ENCODE peak calls at places on chromosomes 5 and 9, in seven cellular contexts. One of them, this sample, is unnamed. For H4K20me1 and H3K9me3, the result is how much of the 10 kb centered on the place peaks cover.

GRCh38 chr9:109742759-109743388 is 37.1 kb upstream of the PALM2AKAP2 start:
- DNase-seq in IMR-90: no peak
- DNase-seq in H9: no peak
- DNase-seq in OCI-LY7: no peak
- DNase-seq in HCT116: no peak
- DNase-seq in PC-3: no peak
- DNase-seq in mammary epithelial cell: no peak
- DNase-seq in this sample: peak

GRCh38 chr9:34484678-34485077 is 26.1 kb downstream of the DNAI1 start:
- DNase-seq in H9: no peak
- DNase-seq in HCT116: no peak
- DNase-seq in OCI-LY7: no peak
- DNase-seq in IMR-90: no peak
- DNase-seq in mammary epithelial cell: no peak
- DNase-seq in PC-3: peak
- DNase-seq in this sample: no peak

GRCh38 chr5:126402591-126402990 is 20.6 kb upstream of the GRAMD2B start:
- DNase-seq in OCI-LY7: no peak
- DNase-seq in PC-3: no peak
- DNase-seq in H9: no peak
- DNase-seq in HCT116: no peak
- DNase-seq in IMR-90: no peak
- DNase-seq in mammary epithelial cell: no peak
- DNase-seq in this sample: no peak

GRCh38 chr5:33641722-33642505 is 201.1 kb downstream of the TARS1 start:
- DNase-seq in OCI-LY7: no peak
- DNase-seq in mammary epithelial cell: peak
- DNase-seq in IMR-90: peak
- DNase-seq in PC-3: peak
- DNase-seq in HCT116: no peak
- DNase-seq in H9: no peak
- DNase-seq in this sample: peak

GRCh38 chr5:106880656-106881055 is 790.1 kb downstream of the EFNA5 start:
- DNase-seq in PC-3: peak
- DNase-seq in IMR-90: no peak
- DNase-seq in HCT116: peak
- DNase-seq in mammary epithelial cell: peak
- DNase-seq in H9: no peak
- DNase-seq in OCI-LY7: no peak
- DNase-seq in this sample: no peak

GRCh38 chr5:138372653-138373052 is 20.2 kb downstream of the KDM3B start:
- DNase-seq in HCT116: no peak
- DNase-seq in mammary epithelial cell: no peak
- DNase-seq in H9: no peak
- DNase-seq in OCI-LY7: no peak
- DNase-seq in IMR-90: no peak
- DNase-seq in PC-3: no peak
- DNase-seq in this sample: no peak

GRCh38 chr9:108291586-108291932 is 564.2 kb downstream of the ACTL7B start:
- DNase-seq in H9: no peak
- DNase-seq in OCI-LY7: no peak
- DNase-seq in IMR-90: no peak
- DNase-seq in mammary epithelial cell: no peak
- DNase-seq in PC-3: no peak
- DNase-seq in HCT116: no peak
- DNase-seq in this sample: no peak

GRCh38 chr5:34022131-34022705 is 14.4 kb upstream of the AMACR start:
- DNase-seq in IMR-90: peak
- DNase-seq in OCI-LY7: no peak
- DNase-seq in HCT116: no peak
- DNase-seq in mammary epithelial cell: peak
- DNase-seq in H9: no peak
- DNase-seq in PC-3: peak
- DNase-seq in this sample: peak

GRCh38 chr9:35553670-35554543 is 51.2 kb upstream of the TESK1 start:
- DNase-seq in PC-3: peak
- DNase-seq in IMR-90: peak
- DNase-seq in H9: peak
- DNase-seq in HCT116: peak
- DNase-seq in OCI-LY7: peak
- DNase-seq in mammary epithelial cell: peak
- DNase-seq in this sample: peak

GRCh38 chr9:8649157-8649556 is 849.6 kb upstream of the DMAC1 start:
- DNase-seq in HCT116: no peak
- DNase-seq in OCI-LY7: no peak
- DNase-seq in IMR-90: no peak
- DNase-seq in H9: no peak
- DNase-seq in PC-3: no peak
- DNase-seq in mammary epithelial cell: no peak
- DNase-seq in this sample: peak

DNA sequence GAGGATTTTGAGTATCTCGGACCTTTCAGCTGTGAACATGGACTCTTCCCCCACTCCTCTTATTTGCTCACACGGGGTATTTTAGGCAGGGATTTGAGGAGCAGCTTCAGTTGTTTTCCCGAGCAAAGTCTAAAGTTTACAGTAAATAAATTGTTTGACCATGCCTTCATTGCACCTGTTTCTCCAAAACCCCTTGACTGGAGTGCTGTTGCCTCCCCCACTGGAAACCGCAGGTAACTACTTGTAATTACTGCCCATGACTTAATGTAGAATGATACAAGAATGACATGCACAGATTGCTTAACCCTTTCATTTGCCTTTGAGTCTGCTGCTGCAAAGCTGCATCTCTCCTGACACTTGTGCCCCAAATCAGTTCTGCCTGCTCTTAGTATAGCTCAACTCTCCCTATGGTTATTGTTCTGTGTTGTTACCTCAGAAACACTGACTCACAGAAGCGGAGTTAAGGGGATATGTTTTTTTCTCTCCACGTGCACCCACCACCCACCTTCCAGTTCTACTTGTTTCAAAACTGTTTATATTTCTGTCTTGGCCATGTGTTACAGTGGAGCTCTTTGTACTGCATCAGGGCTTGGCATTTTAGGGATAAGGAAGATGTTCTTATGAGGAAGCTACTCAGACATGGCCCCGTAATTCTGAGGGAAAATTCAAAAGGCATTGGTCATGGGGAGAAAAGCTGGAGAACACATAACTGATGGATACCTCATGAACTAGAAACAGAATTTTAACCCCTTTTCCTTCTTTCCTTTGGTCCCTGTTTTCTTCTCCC is 2.2 kb downstream of the ADRB2 start:
- DNase-seq in HCT116: no peak
- DNase-seq in H9: no peak
- DNase-seq in mammary epithelial cell: peak
- DNase-seq in OCI-LY7: peak
- DNase-seq in IMR-90: peak
- DNase-seq in PC-3: peak
- DNase-seq in this sample: peak
- TF ChIP-seq CTCF in HCT116: no peak
- TF ChIP-seq CTCF in H9: peak
- TF ChIP-seq CTCF in mammary epithelial cell: peak
- TF ChIP-seq CTCF in OCI-LY7: peak
- TF ChIP-seq CTCF in IMR-90: no peak
- TF ChIP-seq CTCF in PC-3: peak
- TF ChIP-seq CTCF in this sample: no peak

DNA sequence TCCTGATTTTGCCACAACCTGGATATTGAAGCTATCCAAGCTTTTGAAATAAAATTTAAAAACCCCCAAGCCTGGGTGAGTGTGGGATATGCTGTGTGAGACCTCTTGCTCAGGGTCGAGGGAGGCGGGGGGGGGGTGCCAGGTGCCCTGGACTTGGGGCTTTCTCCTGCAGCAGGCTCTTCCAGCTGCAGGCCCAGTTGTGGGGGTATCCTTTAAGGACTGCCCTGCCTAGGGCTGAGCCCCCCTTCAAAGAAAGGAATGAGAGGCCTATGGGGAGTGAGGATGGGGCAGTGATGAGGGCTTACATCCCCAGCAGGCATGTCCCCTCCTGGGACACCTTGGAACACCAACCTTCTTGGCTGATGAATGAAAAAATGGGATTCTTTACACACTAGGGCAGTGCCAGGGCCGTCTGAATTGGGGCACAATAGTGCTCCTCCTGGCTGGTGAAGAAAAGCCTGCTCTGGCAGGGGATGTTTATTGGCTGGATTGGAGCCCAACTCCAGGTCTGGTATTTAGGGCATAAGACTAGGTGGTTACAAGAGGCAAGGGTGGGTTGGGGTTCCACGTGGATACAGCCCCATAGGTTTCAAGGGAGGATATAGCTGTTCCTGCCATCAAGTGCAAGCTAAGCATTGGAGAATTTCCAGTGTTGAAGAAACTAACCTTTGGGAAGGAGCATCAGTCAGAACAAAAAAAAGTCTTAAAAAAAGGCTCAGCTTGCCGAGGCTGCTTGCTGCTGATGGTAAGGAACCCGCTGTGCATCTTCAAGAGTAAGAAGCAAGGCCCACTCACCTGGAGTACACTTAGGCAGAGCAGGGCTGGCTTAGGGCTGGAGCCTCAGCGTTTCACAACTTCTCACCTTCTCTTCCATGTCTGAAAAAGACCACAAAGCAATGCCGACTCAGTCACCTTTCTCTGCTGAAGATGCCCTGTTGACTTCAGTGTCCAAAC is 7.0 kb downstream of the HNRNPAB start:
- DNase-seq in OCI-LY7: no peak
- DNase-seq in HCT116: no peak
- DNase-seq in H9: no peak
- DNase-seq in mammary epithelial cell: no peak
- DNase-seq in IMR-90: no peak
- DNase-seq in PC-3: no peak
- DNase-seq in this sample: no peak
- H4K20me1 ChIP-seq in OCI-LY7: under half
- H4K20me1 ChIP-seq in HCT116: under half
- H4K20me1 ChIP-seq in H9: under half
- H4K20me1 ChIP-seq in mammary epithelial cell: under half
- H4K20me1 ChIP-seq in IMR-90: half or more
- H4K20me1 ChIP-seq in PC-3: half or more
- H4K20me1 ChIP-seq in this sample: under half

DNA sequence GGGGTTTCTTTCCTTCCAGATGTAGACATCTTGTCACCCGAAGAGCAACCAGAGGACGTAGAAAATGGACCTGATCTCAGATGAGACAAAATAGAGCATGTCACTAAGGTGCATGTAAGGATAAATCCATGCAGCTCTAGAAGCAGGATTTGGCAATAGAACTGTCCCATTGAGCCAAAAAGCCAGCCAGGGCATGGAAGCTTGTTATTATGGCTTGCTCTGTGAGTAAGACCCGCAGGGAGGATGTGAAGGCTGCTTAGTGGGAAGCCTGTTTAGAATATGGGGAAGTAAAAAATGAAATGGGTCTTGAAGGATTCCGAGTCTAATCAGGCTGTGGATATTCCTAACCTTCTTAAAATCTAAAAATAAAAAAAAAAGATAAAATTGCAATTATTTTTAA is 165.6 kb upstream of the MPDZ start:
- DNase-seq in HCT116: no peak
- DNase-seq in IMR-90: no peak
- DNase-seq in mammary epithelial cell: no peak
- DNase-seq in PC-3: no peak
- DNase-seq in OCI-LY7: no peak
- DNase-seq in H9: no peak
- DNase-seq in this sample: peak
- H3K9me3 ChIP-seq in HCT116: under half
- H3K9me3 ChIP-seq in IMR-90: under half
- H3K9me3 ChIP-seq in mammary epithelial cell: under half
- H3K9me3 ChIP-seq in PC-3: under half
- H3K9me3 ChIP-seq in OCI-LY7: under half
- H3K9me3 ChIP-seq in H9: under half
- H3K9me3 ChIP-seq in this sample: under half

DNA sequence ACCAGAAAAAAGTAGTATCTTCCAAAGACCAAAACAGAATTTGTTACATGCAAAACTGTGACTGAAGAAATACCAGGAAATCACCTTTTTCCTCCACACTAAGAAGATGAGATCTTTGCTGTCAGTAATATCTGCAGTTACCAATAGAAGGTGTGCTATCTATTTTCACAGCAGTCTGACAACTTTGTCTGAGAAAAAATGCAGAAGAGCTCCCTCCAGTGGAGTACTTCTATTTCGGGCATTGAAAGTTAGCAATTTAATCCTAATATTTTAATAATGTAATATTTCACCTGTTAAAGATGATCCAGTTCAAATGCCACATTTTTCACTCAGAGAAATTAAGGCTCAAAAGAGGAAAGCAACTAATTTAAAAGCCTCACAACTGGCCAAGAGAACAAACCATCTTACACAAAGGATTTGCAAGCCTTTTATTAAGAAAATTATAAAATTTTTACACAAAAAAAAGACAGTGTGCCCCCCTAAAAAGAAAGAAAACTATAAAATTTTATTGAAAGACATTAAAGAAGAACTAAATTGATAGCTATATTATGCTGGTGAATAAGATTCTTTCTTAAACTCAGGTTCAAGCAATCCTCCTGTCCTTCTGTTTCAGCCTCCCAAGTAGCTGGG is 50.6 kb downstream of the DEPDC1B start:
- DNase-seq in H9: no peak
- DNase-seq in IMR-90: peak
- DNase-seq in mammary epithelial cell: peak
- DNase-seq in HCT116: peak
- DNase-seq in OCI-LY7: peak
- DNase-seq in PC-3: peak
- DNase-seq in this sample: peak
- TF ChIP-seq CTCF in H9: peak
- TF ChIP-seq CTCF in IMR-90: peak
- TF ChIP-seq CTCF in mammary epithelial cell: peak
- TF ChIP-seq CTCF in HCT116: peak
- TF ChIP-seq CTCF in OCI-LY7: peak
- TF ChIP-seq CTCF in PC-3: peak
- TF ChIP-seq CTCF in this sample: peak

GRCh38 chr9:127500399-127500798 is 49.1 kb downstream of the LRSAM1 start:
- DNase-seq in HCT116: no peak
- DNase-seq in H9: no peak
- DNase-seq in mammary epithelial cell: no peak
- DNase-seq in OCI-LY7: no peak
- DNase-seq in IMR-90: no peak
- DNase-seq in PC-3: no peak
- DNase-seq in this sample: no peak
- H4K20me1 ChIP-seq in HCT116: under half
- H4K20me1 ChIP-seq in H9: under half
- H4K20me1 ChIP-seq in mammary epithelial cell: under half
- H4K20me1 ChIP-seq in OCI-LY7: under half
- H4K20me1 ChIP-seq in IMR-90: under half
- H4K20me1 ChIP-seq in PC-3: under half
- H4K20me1 ChIP-seq in this sample: under half

GRCh38 chr9:135650408-135650807 is 11.1 kb upstream of the GLT6D1 start:
- DNase-seq in IMR-90: no peak
- DNase-seq in PC-3: no peak
- DNase-seq in H9: no peak
- DNase-seq in mammary epithelial cell: no peak
- DNase-seq in OCI-LY7: no peak
- DNase-seq in HCT116: no peak
- DNase-seq in this sample: no peak
- H3K9me3 ChIP-seq in IMR-90: under half
- H3K9me3 ChIP-seq in PC-3: under half
- H3K9me3 ChIP-seq in H9: under half
- H3K9me3 ChIP-seq in mammary epithelial cell: under half
- H3K9me3 ChIP-seq in OCI-LY7: under half
- H3K9me3 ChIP-seq in HCT116: under half
- H3K9me3 ChIP-seq in this sample: under half

This sample was measured in fibroblast of lung.